ENCODE peak calls at places on chromosomes 7 and 10, in eight cellular contexts. D, V, X, Y, M, W, Q and G are unnamed samples.

GRCh38 chr10:63213489-63213888 is 80.4 kb downstream of the NRBF2 start:
- DNase-seq in D (no peak), V (no peak), X (no peak), Y (no peak), M (no peak), W (no peak), Q (no peak), G (no peak)

GRCh38 chr7:4103352-4104091 is 578.6 kb upstream of the FOXK1 start:
- DNase-seq in D (no peak), V (no peak), X (no peak), Y (no peak), M (no peak), W (no peak), Q (no peak), G (no peak)

GRCh38 chr10:93115661-93116383 is 42.1 kb downstream of the CYP26A1 start:
- DNase-seq in D (peak), V (peak), X (peak), Y (peak), M (peak), W (peak), Q (peak), G (peak)

GRCh38 chr7:130492519-130493274 is 812 bp downstream of the MEST start:
- DNase-seq in D (no peak), V (no peak), X (no peak), Y (no peak), M (no peak), W (no peak), Q (no peak), G (no peak)

GRCh38 chr10:73950569-73950968 is 39.6 kb downstream of the PLAU start:
- DNase-seq in D (no peak), V (no peak), X (peak), Y (no peak), M (no peak), W (no peak), Q (peak), G (no peak)

GRCh38 chr10:6924166-6924565 is 344.1 kb upstream of the PRKCQ start:
- DNase-seq in D (no peak), V (no peak), X (no peak), Y (no peak), M (no peak), W (peak), Q (no peak), G (no peak)

GRCh38 chr7:55381187-55381586 is 16.1 kb downstream of the LANCL2 start:
- DNase-seq in D (no peak), V (no peak), X (no peak), Y (no peak), M (no peak), W (peak), Q (no peak), G (no peak)

GRCh38 chr10:29618341-29619171 is 16.2 kb downstream of the SVIL start:
- DNase-seq in D (no peak), V (peak), X (peak), Y (no peak), M (no peak), W (no peak), Q (no peak), G (no peak)

GRCh38 chr10:6035101-6035834 is 26.9 kb downstream of the IL2RA start:
- DNase-seq in D (no peak), V (no peak), X (no peak), Y (no peak), M (no peak), W (no peak), Q (no peak), G (no peak)

GRCh38 chr7:56097700-56098099 is 4.9 kb upstream of the PHKG1 start:
- DNase-seq in D (no peak), V (no peak), X (no peak), Y (no peak), M (no peak), W (no peak), Q (no peak), G (no peak)

GRCh38 chr7:105336009-105336408 is 52.7 kb downstream of the SRPK2 start:
- DNase-seq in D (no peak), V (no peak), X (no peak), Y (no peak), M (no peak), W (peak), Q (no peak), G (no peak)

GRCh38 chr7:5578441-5579024 is 154.9 kb upstream of the TNRC18 start:
- DNase-seq in D (no peak), V (no peak), X (no peak), Y (no peak), M (no peak), W (no peak), Q (no peak), G (no peak)

GRCh38 chr10:13684252-13684791 is 97.6 kb downstream of the PRPF18 start:
- DNase-seq in D (no peak), V (peak), X (no peak), Y (no peak), M (no peak), W (peak), Q (no peak), G (no peak)

GRCh38 chr10:132411561-132412253 is 14.7 kb downstream of the PWWP2B start:
- DNase-seq in D (no peak), V (peak), X (no peak), Y (no peak), M (no peak), W (no peak), Q (no peak), G (no peak)